ENCODE peak calls at places on chromosomes 4 and X, in four cellular contexts. E, X, H and I are unnamed samples.

GRCh38 chr4:41696131-41696530 is 52.4 kb downstream of the PHOX2B start:
- DNase-seq in E (no peak), X (no peak), H (no peak), I (no peak)

GRCh38 chr4:127698789-127699200 is 31.4 kb upstream of the SLC25A31 start:
- DNase-seq in E (no peak), H (no peak), X (peak), I (no peak)

GRCh38 chr4:7217453-7218310 is 25.3 kb downstream of the SORCS2 start:
- DNase-seq in E (no peak), X (peak), H (no peak), I (no peak)

GRCh38 chr4:137583650-137584049 is 51.4 kb upstream of the PCDH18 start:
- DNase-seq in E (no peak), H (no peak), X (no peak), I (no peak)

GRCh38 chr4:20552004-20552403 is 148.3 kb upstream of the PACRGL start:
- DNase-seq in H (no peak), E (no peak), X (no peak), I (no peak)

GRCh38 chr4:109989044-109989443 is 76.4 kb downstream of the EGF start:
- DNase-seq in H (no peak), E (no peak), X (no peak), I (no peak)

GRCh38 chr4:168719725-168720124 is 222.9 kb downstream of the PALLD start:
- DNase-seq in H (no peak), X (no peak), E (no peak), I (no peak)

GRCh38 chr4:132587626-132588025 is 561.5 kb upstream of the PCDH10 start:
- DNase-seq in E (no peak), X (peak), H (no peak), I (no peak)

GRCh38 chr4:183407635-183408463 is 36.6 kb upstream of the CDKN2AIP start:
- DNase-seq in E (no peak), X (no peak), H (peak), I (no peak)

GRCh38 chrX:1416965-1417760 is 25.2 kb upstream of the SLC25A6 start:
- DNase-seq in X (no peak), H (peak), E (no peak), I (peak)

GRCh38 chr4:71304289-71304850 is 34.5 kb upstream of the SLC4A4 start:
- DNase-seq in H (no peak), X (peak), E (no peak), I (no peak)

GRCh38 chr4:7421356-7422097 is 13.2 kb downstream of the PSAPL1 start:
- DNase-seq in H (peak), E (peak), X (no peak), I (no peak)

GRCh38 chrX:10797493-10797892 is 177.1 kb upstream of the MID1 start:
- DNase-seq in E (no peak), H (no peak), X (peak), I (no peak)

GRCh38 chr4:85861064-85861767 is 386.3 kb downstream of the ARHGAP24 start:
- DNase-seq in H (no peak), E (no peak), X (no peak), I (no peak)

GRCh38 chr4:55568905-55569504 is 22.3 kb upstream of the CLOCK start:
- DNase-seq in E (no peak), H (no peak), X (no peak), I (no peak)

GRCh38 chrX:121598356-121598755 is 550.9 kb downstream of the GLUD2 start:
- DNase-seq in H (no peak), E (no peak), X (no peak), I (no peak)

GRCh38 chrX:49233887-49234555 is 881 bp upstream of the CACNA1F start:
- DNase-seq in X (no peak), H (no peak), E (no peak), I (peak)

GRCh38 chr4:74793757-74794340 is 474 bp downstream of the BTC start:
- DNase-seq in X (peak), E (no peak), H (peak), I (peak)
- H3K4me3 ChIP-seq in X (peak), E (peak), H (peak), I (peak)

GRCh38 chr4:113263274-113263673 is 213.8 kb downstream of the ANK2 start:
- DNase-seq in H (no peak), X (no peak), E (no peak), I (no peak)

GRCh38 chr4:113256946-113257345 is 207.5 kb downstream of the ANK2 start:
- DNase-seq in X (peak), E (no peak), H (no peak), I (no peak)

GRCh38 chr4:113255628-113256027 is 206.2 kb downstream of the ANK2 start:
- DNase-seq in E (no peak), H (no peak), X (no peak), I (no peak)

DNA sequence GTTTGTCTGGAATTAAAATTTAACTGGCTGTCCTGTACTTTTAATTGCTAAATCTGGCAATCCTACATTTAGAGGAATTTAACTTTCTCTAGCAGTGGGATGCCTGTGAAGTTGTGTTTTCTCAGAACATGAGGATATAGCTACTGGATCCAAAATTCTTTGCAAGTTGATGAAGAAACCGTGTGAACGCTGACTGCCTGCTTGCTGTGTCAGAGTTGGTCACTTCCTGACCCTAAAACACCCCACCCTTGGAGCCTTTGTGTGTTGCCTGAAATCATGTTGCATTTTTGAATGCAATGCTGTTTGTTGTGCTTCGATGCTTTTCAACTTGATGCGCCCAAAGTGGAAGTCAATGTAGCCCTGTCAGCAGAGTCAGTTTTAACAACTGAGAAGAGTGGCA is 211.2 kb downstream of the ANK2 start:
- DNase-seq in E (no peak), H (no peak), X (no peak), I (no peak)
- TF ChIP-seq CTCF in E (no peak), H (no peak), X (no peak), I (no peak)

GRCh38 chr4:139973611-139974010 is 180.4 kb downstream of the MAML3 start:
- DNase-seq in X (peak), E (no peak), H (no peak), I (no peak)

GRCh38 chr4:139973015-139973414 is 181.0 kb downstream of the MAML3 start:
- DNase-seq in H (no peak), X (peak), E (no peak), I (no peak)

GRCh38 chr4:139977838-139978604 is 176.0 kb downstream of the MAML3 start:
- DNase-seq in E (no peak), X (no peak), H (no peak), I (no peak)

GRCh38 chr4:139978692-139979091 is 175.3 kb downstream of the MAML3 start:
- DNase-seq in X (no peak), H (no peak), E (no peak), I (no peak)

GRCh38 chr4:139975830-139976272 is 178.1 kb downstream of the MAML3 start:
- DNase-seq in E (no peak), X (no peak), H (no peak), I (no peak)
- H3K27ac ChIP-seq in E (peak), X (no peak), H (peak), I (peak)

GRCh38 chrX:102154218-102154860 is 1.4 kb downstream of the BEX5 start:
- DNase-seq in X (no peak), H (no peak), E (no peak), I (no peak)

GRCh38 chrX:102154900-102155805 is 624 bp downstream of the BEX5 start:
- DNase-seq in E (no peak), H (no peak), X (no peak), I (peak)

GRCh38 chrX:102155806-102156179 is at the start of gene BEX5:
- DNase-seq in E (no peak), H (peak), X (no peak), I (peak)
- H3K4me3 ChIP-seq in E (peak), H (peak), X (no peak), I (peak)

GRCh38 chrX:63739885-63740284 is 45.1 kb downstream of the ARHGEF9 start:
- DNase-seq in H (no peak), E (no peak), X (no peak), I (no peak)
- TF ChIP-seq CTCF in H (no peak), E (no peak), X (no peak), I (no peak)

GRCh38 chr4:164536829-164537228 is 217.1 kb upstream of the SMIM31 start:
- DNase-seq in H (no peak), X (peak), E (no peak), I (no peak)
- H3K27ac ChIP-seq in H (no peak), X (no peak), E (no peak), I (no peak)

DNA sequence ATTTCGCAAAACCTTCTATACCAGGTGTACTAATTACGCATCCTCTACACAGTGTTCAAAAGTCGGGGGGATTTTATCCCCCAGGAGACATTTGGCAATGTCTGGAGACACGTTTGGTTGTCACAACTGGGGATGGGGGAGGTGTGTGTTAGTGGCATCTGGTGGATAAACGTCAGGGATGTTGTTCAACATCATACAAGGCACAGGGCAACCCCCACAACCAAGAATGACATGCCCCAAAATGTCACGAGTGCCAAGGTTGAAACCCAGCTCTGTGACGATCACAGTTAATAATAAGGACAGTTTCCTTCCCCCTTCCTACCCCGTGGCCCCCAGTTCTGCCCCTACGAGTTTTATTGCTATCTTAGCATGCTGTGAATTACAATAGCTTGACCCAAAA is 15.9 kb upstream of the SEL1L3 start:
- DNase-seq in X (no peak), E (no peak), H (no peak), I (no peak)
- H3K4me3 ChIP-seq in X (no peak), E (no peak), H (no peak), I (no peak)

GRCh38 chr4:5558502-5558901 is 149.9 kb downstream of the EVC2 start:
- DNase-seq in X (no peak), E (no peak), H (no peak), I (no peak)

GRCh38 chr4:5553801-5554200 is 154.6 kb downstream of the EVC2 start:
- DNase-seq in X (no peak), H (no peak), E (no peak), I (no peak)

GRCh38 chr4:5554376-5554775 is 154.0 kb downstream of the EVC2 start:
- DNase-seq in E (no peak), X (no peak), H (no peak), I (no peak)
- TF ChIP-seq CTCF in E (no peak), X (no peak), H (no peak), I (no peak)

DNA sequence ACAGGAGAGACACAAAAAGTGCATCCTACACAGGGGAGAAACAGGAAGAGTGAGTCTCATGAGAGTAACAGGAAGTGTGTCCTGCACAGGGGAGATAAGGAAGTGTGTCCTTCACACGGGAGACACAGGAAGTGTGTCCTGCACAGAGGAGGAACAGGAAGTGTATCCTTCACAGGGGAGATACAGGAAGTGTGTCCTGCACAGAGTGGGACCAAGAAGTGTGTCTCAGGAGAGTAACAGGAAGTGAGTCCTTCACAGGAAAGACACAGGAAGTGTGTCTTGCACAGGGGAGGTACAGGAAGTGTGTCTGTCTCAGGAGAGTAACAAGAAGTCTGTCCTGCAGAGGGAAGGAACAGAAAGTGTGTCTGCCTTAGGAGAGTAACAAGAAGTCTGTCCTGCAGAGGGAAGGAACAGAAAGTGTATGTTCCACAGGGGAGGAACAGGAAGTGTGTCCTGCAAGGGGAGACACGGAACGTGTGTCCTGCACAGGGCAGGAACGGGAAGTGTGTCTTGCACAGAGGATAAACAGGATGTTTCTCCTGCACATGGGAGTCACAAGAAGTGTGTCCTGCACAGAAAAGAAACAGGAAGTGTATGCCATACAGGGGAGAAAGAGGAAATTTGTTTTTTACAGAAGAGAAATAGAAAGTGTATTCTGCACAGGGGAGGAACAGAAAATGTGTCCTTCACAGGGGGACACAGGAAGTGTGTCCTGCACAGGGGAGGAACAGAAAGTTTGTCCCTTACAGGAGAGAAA is 102.0 kb downstream of the ARSF start:
- DNase-seq in H (no peak), E (no peak), X (no peak), I (no peak)
- H3K27ac ChIP-seq in H (no peak), E (no peak), X (no peak), I (no peak)

DNA sequence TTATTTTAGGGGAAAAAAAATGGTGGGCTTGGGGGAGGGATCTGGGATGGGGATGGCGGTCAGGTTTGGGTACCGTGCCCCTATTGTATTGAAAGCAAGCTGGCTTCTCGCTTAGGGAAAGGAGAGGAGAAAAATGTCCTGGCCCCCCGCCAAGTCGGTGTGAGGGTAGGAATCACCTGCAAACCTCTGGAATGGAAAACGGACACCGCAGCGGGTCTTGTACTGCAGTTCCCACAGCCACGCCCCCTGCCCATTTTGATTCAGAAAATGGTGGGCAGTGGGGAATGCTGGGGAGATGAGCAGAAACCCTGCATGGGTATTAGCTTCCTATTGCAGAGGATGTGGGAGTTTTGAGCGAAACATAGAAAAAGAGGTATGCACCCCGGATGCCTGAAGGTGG is 22.1 kb downstream of the MORF4L2 start:
- DNase-seq in E (no peak), H (no peak), X (no peak), I (no peak)
- H3K4me3 ChIP-seq in E (no peak), H (no peak), X (no peak), I (no peak)